ENCODE peak calls at places on chromosomes 11 and 22, in five cellular contexts. B, U, K, W and L are unnamed samples.

GRCh38 chr11:62664405-62665074 is 470 bp downstream of the C11orf98 start:
- DNase-seq in B (no peak), U (peak; percentile 75), K (peak; percentile 72), W (no peak), L (peak; percentile 73)

GRCh38 chr11:131664811-131665210 is 294.4 kb downstream of the NTM start:
- DNase-seq in B (no peak), U (no peak), K (no peak), W (no peak), L (no peak)

GRCh38 chr11:19861171-19861570 is 148.5 kb downstream of the NAV2 start:
- DNase-seq in B (no peak), U (no peak), K (no peak), W (no peak), L (no peak)

GRCh38 chr22:25077056-25077455 is 122.6 kb upstream of the CRYBB3 start:
- DNase-seq in B (no peak), U (no peak), K (no peak), W (no peak), L (no peak)

GRCh38 chr11:70779433-70780245 is 381.3 kb downstream of the CTTN start:
- DNase-seq in B (no peak), U (no peak), K (no peak), W (no peak), L (no peak)

GRCh38 chr11:70490208-70490607 is 91.9 kb downstream of the CTTN start:
- DNase-seq in B (no peak), U (peak; percentile 27), K (no peak), W (no peak), L (no peak)

GRCh38 chr11:46363455-46363920 is 16.2 kb downstream of the DGKZ start:
- DNase-seq in B (peak; percentile 73), U (peak; percentile 96), K (no peak), W (no peak), L (peak; percentile 39)

GRCh38 chr22:41589260-41589600 is 410 bp downstream of the PMM1 start:
- DNase-seq in B (no peak), U (no peak), K (no peak), W (peak; percentile 50), L (peak; percentile 48)

GRCh38 chr11:73186886-73187285 is 31.2 kb upstream of the P2RY2 start:
- DNase-seq in B (no peak), U (no peak), K (no peak), W (peak; percentile 27), L (no peak)

GRCh38 chr11:46966773-46967172 is 30.2 kb downstream of the CSTPP1 start:
- DNase-seq in B (no peak), U (no peak), K (no peak), W (no peak), L (no peak)

GRCh38 chr22:50612168-50612714 is 11.6 kb downstream of the MAPK8IP2 start:
- DNase-seq in B (no peak), U (no peak), K (no peak), W (no peak), L (no peak)

GRCh38 chr11:57276169-57276854 is 39.3 kb upstream of the APLNR start:
- DNase-seq in B (no peak), U (no peak), K (no peak), W (no peak), L (no peak)

GRCh38 chr11:77136074-77136473 is 8.0 kb downstream of the MYO7A start:
- DNase-seq in B (no peak), U (no peak), K (no peak), W (no peak), L (no peak)

GRCh38 chr11:75352417-75353206 is 1.2 kb upstream of the ARRB1 start:
- DNase-seq in B (no peak), U (no peak), K (no peak), W (peak; percentile 71), L (no peak)

GRCh38 chr11:62895501-62895900 is 14.8 kb downstream of the SLC3A2 start:
- DNase-seq in B (no peak), U (no peak), K (no peak), W (no peak), L (no peak)

GRCh38 chr11:69080361-69080973 is 31.7 kb downstream of the TPCN2 start:
- DNase-seq in B (no peak), U (no peak), K (peak; percentile 40), W (peak; percentile 53), L (no peak)

GRCh38 chr22:41820447-41820846 is 12.5 kb upstream of the SREBF2 start:
- DNase-seq in B (no peak), U (no peak), K (no peak), W (no peak), L (no peak)

GRCh38 chr11:35618497-35619029 is 303 bp downstream of the FJX1 start:
- DNase-seq in B (peak; percentile 12), U (peak; percentile 54), K (no peak), W (no peak), L (no peak)

GRCh38 chr11:1805525-1805924 is 29.3 kb upstream of the SYT8 start:
- DNase-seq in B (no peak), U (no peak), K (no peak), W (no peak), L (no peak)

GRCh38 chr11:122229611-122230386 is 113.8 kb upstream of the BLID start:
- DNase-seq in B (peak; percentile 38), U (no peak), K (no peak), W (no peak), L (no peak)

GRCh38 chr11:69497221-69497787 is 15.8 kb downstream of the LINC01488 start:
- DNase-seq in B (peak; percentile 88), U (peak; percentile 86), K (peak; percentile 83), W (no peak), L (no peak)

GRCh38 chr22:25068701-25069100 is 116.2 kb downstream of the KIAA1671 start:
- DNase-seq in B (no peak), U (peak; percentile 38), K (no peak), W (peak; percentile 65), L (no peak)

GRCh38 chr11:88174627-88175003 is 628 bp downstream of the RAB38 start:
- DNase-seq in B (peak; percentile 50), U (peak; percentile 71), K (peak; percentile 24), W (no peak), L (peak; percentile 28)

GRCh38 chr11:4041731-4042391 is 52.7 kb upstream of the RRM1 start:
- DNase-seq in B (no peak), U (peak; percentile 66), K (no peak), W (no peak), L (no peak)

GRCh38 chr11:69386594-69387408 is 92.8 kb downstream of the MYEOV start:
- DNase-seq in B (no peak), U (no peak), K (no peak), W (no peak), L (no peak)

GRCh38 chr11:28268925-28269324 is 160.7 kb downstream of the METTL15 start:
- DNase-seq in B (no peak), U (no peak), K (no peak), W (no peak), L (no peak)

GRCh38 chr11:36492724-36493304 is 17.3 kb downstream of the TRAF6 start:
- DNase-seq in B (peak; percentile 27), U (no peak), K (peak; percentile 68), W (no peak), L (no peak)

GRCh38 chr11:57547854-57548377 is 10.5 kb downstream of the SMTNL1 start:
- DNase-seq in B (no peak), U (no peak), K (no peak), W (peak; percentile 54), L (no peak)

DNA sequence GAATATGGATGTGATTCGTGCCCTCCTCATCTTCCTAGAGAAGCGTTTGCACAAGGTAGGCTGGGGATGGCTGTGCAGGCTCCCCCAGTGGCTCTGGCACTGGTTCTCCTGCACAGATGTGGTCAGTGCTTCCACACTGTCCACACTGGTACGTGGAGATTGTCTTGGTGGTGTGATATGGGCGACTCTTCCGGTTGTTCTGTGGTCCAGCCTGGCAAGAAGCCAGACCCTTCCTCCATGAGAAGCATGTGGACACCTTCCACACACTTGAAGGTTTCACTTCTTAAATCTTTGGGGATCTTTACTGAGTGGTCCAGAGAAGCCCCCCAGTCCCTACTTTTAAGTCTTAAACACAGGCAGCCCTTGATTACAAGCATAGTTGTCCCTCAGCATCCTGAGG is 3.8 kb downstream of the RIC8A start:
- DNase-seq in B (no peak), U (peak; percentile 35), K (no peak), W (no peak), L (no peak)
- TF ChIP-seq CTCF in B (no peak), U (no peak), K (no peak), W (no peak), L (no peak)

GRCh38 chr11:66311965-66312548 is 4.8 kb downstream of the CD248 start:
- DNase-seq in B (peak; percentile 93), U (peak; percentile 94), K (peak; percentile 98), W (peak; percentile 100), L (peak; percentile 86)
- TF ChIP-seq CTCF in B (peak; percentile 95), U (peak; percentile 90), K (peak; percentile 98), W (peak; percentile 98), L (no peak)

GRCh38 chr22:31891366-31892079 is 52.8 kb upstream of the YWHAH start:
- DNase-seq in B (no peak), U (no peak), K (no peak), W (no peak), L (no peak)

GRCh38 chr22:31893460-31893859 is 50.9 kb upstream of the YWHAH start:
- DNase-seq in B (no peak), U (no peak), K (no peak), W (no peak), L (no peak)

GRCh38 chr22:31895317-31896133 is 48.8 kb upstream of the YWHAH start:
- DNase-seq in B (no peak), U (no peak), K (no peak), W (no peak), L (no peak)

GRCh38 chr22:31896472-31896871 is 47.9 kb upstream of the YWHAH start:
- DNase-seq in B (no peak), U (no peak), K (no peak), W (no peak), L (no peak)

DNA sequence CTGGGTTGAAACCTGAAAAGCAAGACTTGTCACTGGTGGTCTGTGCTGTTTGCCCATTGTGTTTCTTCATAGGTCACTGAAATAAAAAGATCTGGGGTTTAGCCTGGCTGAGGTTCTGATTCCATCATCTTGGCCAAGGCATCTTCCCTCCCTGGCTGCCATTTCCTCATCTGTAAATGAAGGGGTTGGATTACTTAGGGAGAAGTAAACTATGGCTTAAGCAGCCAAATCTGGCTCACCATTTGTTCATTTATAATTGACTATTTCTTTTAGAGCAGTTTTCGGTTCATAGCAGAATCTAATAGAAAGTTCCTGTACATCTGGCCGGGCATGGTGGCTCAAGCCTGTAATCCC is 52.3 kb upstream of the YWHAH start:
- DNase-seq in B (no peak), U (no peak), K (no peak), W (no peak), L (no peak)
- TF ChIP-seq CTCF in B (no peak), U (no peak), K (no peak), W (no peak), L (no peak)

GRCh38 chr11:11659567-11660341 is 37.9 kb upstream of the GALNT18 start:
- DNase-seq in B (no peak), U (no peak), K (peak; percentile 14), W (no peak), L (peak; percentile 37)
- TF ChIP-seq CTCF in B (no peak), U (no peak), K (peak; percentile 18), W (no peak), L (peak; percentile 34)